ENCODE peak calls at places on chromosomes 7 and 10, in six cellular contexts. T is neuronal stem cell; N is CD8-positive, alpha-beta T cell; I is NT2/D1; Y is Peyer's patch; V is HAP-1. C is an unnamed sample.

GRCh38 chr7:30625283-30625682 is 30.6 kb downstream of the GARS1 start:
- DNase-seq in T (no peak), N (no peak), I (no peak), Y (no peak), V (no peak), C (no peak)

GRCh38 chr7:155998328-155998691 is 186.0 kb upstream of the SHH start:
- DNase-seq in T (no peak), N (peak; percentile 46), I (no peak), Y (peak; percentile 22), V (no peak), C (no peak)

GRCh38 chr10:28200804-28201203 is 102.1 kb downstream of the MPP7 start:
- DNase-seq in T (no peak), N (no peak), I (no peak), Y (no peak), V (no peak), C (no peak)

GRCh38 chr10:28812384-28813372 is 135.4 kb downstream of the BAMBI start:
- DNase-seq in T (no peak), N (no peak), I (no peak), Y (no peak), V (no peak), C (no peak)

GRCh38 chr7:12712236-12712635 is 24.8 kb downstream of the ARL4A start:
- DNase-seq in T (no peak), N (no peak), I (no peak), Y (no peak), V (no peak), C (no peak)

GRCh38 chr10:94963901-94964300 is 25.4 kb downstream of the CYP2C9 start:
- DNase-seq in T (peak; percentile 68), N (no peak), I (peak; percentile 39), Y (no peak), V (peak; percentile 32), C (no peak)

GRCh38 chr7:192035-192649 is at the start of gene FAM20C:
- DNase-seq in T (peak; percentile 54), N (no peak), I (no peak), Y (peak; percentile 87), V (peak; percentile 10), C (peak; percentile 91)

GRCh38 chr10:78436223-78436575 is 402.5 kb downstream of the RPS24 start:
- DNase-seq in T (no peak), N (no peak), I (no peak), Y (no peak), V (no peak), C (no peak)

GRCh38 chr7:140810830-140811556 is 113.7 kb downstream of the BRAF start:
- DNase-seq in T (peak; percentile 51), N (peak; percentile 70), I (peak; percentile 60), Y (peak; percentile 84), V (peak; percentile 62), C (peak; percentile 8)

GRCh38 chr10:110479710-110480109 is 18.0 kb upstream of the DUSP5 start:
- DNase-seq in T (no peak), N (no peak), I (no peak), Y (no peak), V (no peak), C (no peak)

GRCh38 chr7:12423995-12424745 is 20.5 kb upstream of the VWDE start:
- DNase-seq in T (no peak), N (no peak), I (peak; percentile 79), Y (no peak), V (peak; percentile 60), C (no peak)

GRCh38 chr7:151062399-151063211 is 3.2 kb downstream of the SLC4A2 start:
- DNase-seq in T (peak; percentile 77), N (no peak), I (peak; percentile 91), Y (peak; percentile 88), V (no peak), C (peak; percentile 30)

GRCh38 chr7:112937651-112938390 is 147.6 kb upstream of the TMEM168 start:
- DNase-seq in T (no peak), N (no peak), I (no peak), Y (no peak), V (no peak), C (no peak)

GRCh38 chr10:96416643-96417042 is 57.8 kb upstream of the OPALIN start:
- DNase-seq in T (no peak), N (no peak), I (no peak), Y (no peak), V (no peak), C (no peak)

GRCh38 chr10:3636356-3637181 is 148.4 kb downstream of the KLF6 start:
- DNase-seq in T (no peak), N (no peak), I (no peak), Y (no peak), V (no peak), C (no peak)

GRCh38 chr7:11896663-11897062 is 64.7 kb upstream of the THSD7A start:
- DNase-seq in T (no peak), N (no peak), I (no peak), Y (no peak), V (peak; percentile 34), C (no peak)

GRCh38 chr7:11786186-11786585 is 45.8 kb downstream of the THSD7A start:
- DNase-seq in T (no peak), N (no peak), I (peak; percentile 11), Y (no peak), V (no peak), C (no peak)

GRCh38 chr7:93860261-93860660 is 30.3 kb downstream of the TFPI2 start:
- DNase-seq in T (no peak), N (no peak), I (no peak), Y (no peak), V (no peak), C (no peak)

GRCh38 chr7:151694828-151695580 is 175.3 kb upstream of the RHEB start:
- DNase-seq in T (no peak), N (no peak), I (no peak), Y (peak; percentile 70), V (no peak), C (no peak)

GRCh38 chr10:22427101-22427500 is 81.8 kb downstream of the SPAG6 start:
- DNase-seq in T (no peak), N (no peak), I (no peak), Y (no peak), V (no peak), C (peak; percentile 74)

GRCh38 chr10:22429146-22429545 is 83.8 kb downstream of the SPAG6 start:
- DNase-seq in T (no peak), N (no peak), I (no peak), Y (no peak), V (no peak), C (no peak)

GRCh38 chr10:22429981-22430421 is 84.7 kb downstream of the SPAG6 start:
- DNase-seq in T (no peak), N (no peak), I (no peak), Y (no peak), V (no peak), C (no peak)

GRCh38 chr10:22426653-22427052 is 81.4 kb downstream of the SPAG6 start:
- DNase-seq in T (no peak), N (no peak), I (no peak), Y (no peak), V (no peak), C (no peak)

DNA sequence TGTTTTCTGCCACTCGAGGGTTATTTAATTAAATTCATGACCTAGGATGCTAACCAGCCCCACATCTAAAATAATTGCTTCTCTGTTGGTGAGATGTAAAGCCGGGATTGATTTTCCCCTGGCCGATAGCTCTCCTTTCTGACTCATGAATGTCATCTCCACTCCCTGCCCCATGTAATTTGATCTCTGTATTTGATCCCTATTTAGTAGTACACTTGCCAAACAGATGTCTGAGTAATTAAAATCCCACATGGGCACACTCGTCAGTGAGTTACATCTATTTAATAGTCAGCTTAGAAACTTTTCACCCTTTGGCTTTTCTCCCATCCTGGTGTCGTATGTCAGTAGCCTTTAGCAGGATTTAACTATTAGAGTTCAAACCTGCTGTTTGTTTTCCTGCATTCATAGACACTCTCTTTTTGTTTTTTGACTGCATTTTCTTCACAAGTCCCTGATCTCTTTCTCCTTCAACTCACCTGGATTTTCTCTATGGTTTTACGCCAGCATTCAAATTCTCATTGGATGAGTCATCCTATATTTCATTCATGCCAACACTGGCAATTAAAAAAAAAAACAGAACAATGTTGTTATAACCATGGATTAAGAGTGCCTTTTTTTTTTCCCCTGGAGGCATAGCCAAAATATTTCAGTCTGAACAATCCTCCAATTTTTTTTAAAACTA is 82.7 kb downstream of the SPAG6 start:
- DNase-seq in T (no peak), N (no peak), I (no peak), Y (no peak), V (peak; percentile 68), C (peak; percentile 49)
- H3K4me3 ChIP-seq in T (no peak overlapping the region), N (no peak overlapping the region), I (no peak overlapping the region), Y (no peak overlapping the region), V (no peak overlapping the region), C (no peak overlapping the region)

GRCh38 chr10:123354521-123354920 is 200.3 kb downstream of the BUB3 start:
- DNase-seq in T (no peak), N (no peak), I (no peak), Y (no peak), V (no peak), C (no peak)

GRCh38 chr10:123348721-123349120 is 194.5 kb downstream of the BUB3 start:
- DNase-seq in T (no peak), N (no peak), I (no peak), Y (no peak), V (no peak), C (no peak)

GRCh38 chr10:123351715-123352114 is 197.5 kb downstream of the BUB3 start:
- DNase-seq in T (no peak), N (no peak), I (no peak), Y (no peak), V (no peak), C (no peak)

GRCh38 chr10:123346581-123346980 is 192.4 kb downstream of the BUB3 start:
- DNase-seq in T (no peak), N (no peak), I (no peak), Y (no peak), V (no peak), C (no peak)

GRCh38 chr10:123349203-123349602 is 195.0 kb downstream of the BUB3 start:
- DNase-seq in T (no peak), N (no peak), I (no peak), Y (no peak), V (no peak), C (no peak)
- H3K9me3 ChIP-seq in T (no peaks in the 10 kb centered on the region), N (no peaks in the 10 kb centered on the region), I (no peaks in the 10 kb centered on the region), Y (no peaks in the 10 kb centered on the region), V (no peaks in the 10 kb centered on the region), C (no peaks in the 10 kb centered on the region)

GRCh38 chr7:132575336-132575986 is 809 bp downstream of the PLXNA4 start:
- DNase-seq in T (no peak), N (no peak), I (peak; percentile 36), Y (peak; percentile 49), V (no peak), C (peak; percentile 43)
- H3K4me3 ChIP-seq in T (no peak overlapping the region), N (peak overlapping the region; percentile 57), I (peak overlapping the region; percentile 45), Y (peak overlapping the region; percentile 53), V (no peak overlapping the region), C (no peak overlapping the region)

DNA sequence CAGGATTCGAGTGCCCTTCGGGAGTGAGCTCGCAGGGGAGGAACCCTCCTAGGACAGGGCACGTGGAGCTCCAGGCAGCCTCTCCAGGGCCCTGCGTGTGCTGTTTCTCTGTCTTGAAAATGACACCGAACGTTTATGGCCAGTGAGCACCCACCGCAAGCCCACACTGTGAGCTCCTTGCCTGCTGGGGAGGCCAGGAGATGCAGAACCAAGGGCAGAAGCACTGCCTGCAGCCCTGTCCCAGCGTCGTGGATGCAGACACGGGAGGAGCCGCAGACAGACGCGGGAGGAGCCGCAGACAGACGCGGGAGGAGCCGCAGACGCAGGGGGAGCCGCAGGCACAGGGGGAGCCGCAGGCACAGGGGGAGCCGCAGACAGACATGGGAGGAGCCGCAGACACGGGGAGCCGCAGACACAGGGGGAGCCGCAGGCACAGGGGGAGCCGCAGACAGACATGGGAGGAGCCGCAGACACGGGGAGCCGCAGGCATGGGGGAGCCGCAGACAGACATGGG is 314.4 kb downstream of the PTPRN2 start:
- DNase-seq in T (no peak), N (no peak), I (no peak), Y (no peak), V (no peak), C (no peak)
- H3K9me3 ChIP-seq in T (no peaks in the 10 kb centered on the region), N (no peaks in the 10 kb centered on the region), I (peaks cover 8% of the 10 kb centered on the region), Y (no peaks in the 10 kb centered on the region), V (no peaks in the 10 kb centered on the region), C (no peaks in the 10 kb centered on the region)

GRCh38 chr10:23064288-23065114 is 30.9 kb upstream of the MSRB2 start:
- DNase-seq in T (no peak), N (no peak), I (no peak), Y (no peak), V (no peak), C (no peak)
- H3K4me3 ChIP-seq in T (no peak overlapping the region), N (no peak overlapping the region), I (no peak overlapping the region), Y (no peak overlapping the region), V (no peak overlapping the region), C (no peak overlapping the region)

C was measured in MG63.